ENCODE peak calls at places on chromosomes 13 and 19, in four cellular contexts. P is effector memory CD8-positive, alpha-beta T cell; K is heart left ventricle; Q is WERI-Rb-1. A is an unnamed sample.

GRCh38 chr19:29524201-29524911 is 1.4 kb upstream of the VSTM2B start:
- DNase-seq in P (no peak), K (peak), Q (no peak), A (no peak)

GRCh38 chr13:92143766-92144165 is 745.3 kb downstream of the GPC5 start:
- DNase-seq in P (no peak), K (no peak), Q (peak), A (no peak)

GRCh38 chr19:55086730-55087541 is 11.3 kb downstream of the EPS8L1 start:
- DNase-seq in P (no peak), K (peak), Q (peak), A (peak)

GRCh38 chr19:48108997-48109782 is 1.4 kb downstream of the PLA2G4C start:
- DNase-seq in P (no peak), K (no peak), Q (no peak), A (no peak)

GRCh38 chr19:3285647-3286176 is 61.3 kb downstream of the CELF5 start:
- DNase-seq in P (no peak), K (no peak), Q (no peak), A (no peak)

GRCh38 chr13:51246411-51247298 is 24.5 kb downstream of the FAM124A start:
- DNase-seq in P (no peak), K (peak), Q (no peak), A (peak)

GRCh38 chr13:29969286-29969685 is 118.9 kb upstream of the UBL3 start:
- DNase-seq in P (no peak), K (no peak), Q (no peak), A (no peak)

GRCh38 chr19:29860492-29860891 is 48.7 kb downstream of the CCNE1 start:
- DNase-seq in P (no peak), K (no peak), Q (no peak), A (no peak)

GRCh38 chr13:94318418-94318817 is 161.1 kb downstream of the DCT start:
- DNase-seq in P (no peak), K (no peak), Q (no peak), A (no peak)

GRCh38 chr13:44103721-44104490 is 224.2 kb downstream of the LACC1 start:
- DNase-seq in P (no peak), K (no peak), Q (no peak), A (no peak)

GRCh38 chr13:59409211-59409610 is 754.5 kb downstream of the DIAPH3 start:
- DNase-seq in P (no peak), K (peak), Q (peak), A (peak)

GRCh38 chr13:112263152-112263551 is 113.0 kb upstream of the SPACA7 start:
- DNase-seq in P (no peak), K (no peak), Q (no peak), A (no peak)

GRCh38 chr19:49927526-49928264 is 1.3 kb upstream of the ATF5 start:
- DNase-seq in P (no peak), K (no peak), Q (no peak), A (no peak)

GRCh38 chr19:29400917-29401711 is 124.7 kb upstream of the VSTM2B start:
- DNase-seq in P (no peak), K (no peak), Q (no peak), A (no peak)

GRCh38 chr19:16877581-16877980 is 11.2 kb upstream of the F2RL3 start:
- DNase-seq in P (no peak), K (no peak), Q (no peak), A (no peak)

GRCh38 chr19:4578552-4579248 is 19.2 kb upstream of the SEMA6B start:
- DNase-seq in P (no peak), K (no peak), Q (no peak), A (no peak)

GRCh38 chr13:48201044-48201443 is 32.0 kb upstream of the ITM2B start:
- DNase-seq in P (no peak), K (no peak), Q (no peak), A (no peak)

GRCh38 chr13:76570485-76570884 is 315.7 kb downstream of the KCTD12 start:
- DNase-seq in P (no peak), K (no peak), Q (no peak), A (no peak)

GRCh38 chr13:91817250-91817649 is 418.8 kb downstream of the GPC5 start:
- DNase-seq in P (no peak), K (no peak), Q (peak), A (no peak)

GRCh38 chr13:34776390-34776981 is 165.6 kb upstream of the NBEA start:
- DNase-seq in P (no peak), K (no peak), Q (no peak), A (no peak)

GRCh38 chr13:20099319-20099718 is 61.5 kb downstream of the GJA3 start:
- DNase-seq in P (no peak), K (no peak), Q (no peak), A (no peak)

GRCh38 chr13:106088094-106088493 is 447.4 kb downstream of the EFNB2 start:
- DNase-seq in P (no peak), K (no peak), Q (no peak), A (no peak)

GRCh38 chr19:28372800-28373199 is 840.2 kb downstream of the UQCRFS1 start:
- DNase-seq in P (no peak), K (no peak), Q (no peak), A (no peak)

GRCh38 chr13:37648604-37649003 is 50.0 kb upstream of the POSTN start:
- DNase-seq in P (no peak), K (no peak), Q (no peak), A (no peak)

GRCh38 chr19:28794301-28794700 is 418.6 kb downstream of the UQCRFS1 start:
- DNase-seq in P (no peak), K (no peak), Q (no peak), A (no peak)

GRCh38 chr13:43543331-43543730 is 243.4 kb downstream of the ENOX1 start:
- DNase-seq in P (no peak), K (no peak), Q (no peak), A (no peak)

GRCh38 chr13:75360170-75360569 is 121.8 kb downstream of the TBC1D4 start:
- DNase-seq in P (no peak), K (no peak), Q (no peak), A (no peak)

GRCh38 chr13:114142640-114143490 is 10.4 kb upstream of the RASA3 start:
- DNase-seq in P (peak), K (no peak), Q (no peak), A (peak)

GRCh38 chr19:45884682-45885555 is 1.0 kb downstream of the IRF2BP1 start:
- DNase-seq in P (no peak), K (no peak), Q (peak), A (no peak)

GRCh38 chr13:114128624-114129522 is 3.5 kb downstream of the RASA3 start:
- DNase-seq in P (peak), K (peak), Q (no peak), A (peak)

GRCh38 chr19:10915511-10916091 is 12.8 kb downstream of the YIPF2 start:
- DNase-seq in P (no peak), K (peak), Q (no peak), A (no peak)

GRCh38 chr13:80029170-80029569 is 311.8 kb downstream of the SPRY2 start:
- DNase-seq in P (no peak), K (no peak), Q (no peak), A (peak)

GRCh38 chr19:35533822-35534521 is 716 bp downstream of the GAPDHS start:
- DNase-seq in P (peak), K (no peak), Q (no peak), A (peak)

GRCh38 chr19:39524495-39524894 is 8.2 kb downstream of the EID2B start:
- DNase-seq in P (no peak), K (no peak), Q (peak), A (no peak)

GRCh38 chr19:8589177-8589714 is 12.0 kb upstream of the MYO1F start:
- DNase-seq in P (no peak), K (no peak), Q (no peak), A (no peak)

GRCh38 chr13:50370303-50370950 is 355.2 kb downstream of the KCNRG start:
- DNase-seq in P (no peak), K (no peak), Q (no peak), A (no peak)

GRCh38 chr19:30165228-30165813 is 206.9 kb upstream of the ZNF536 start:
- DNase-seq in P (no peak), K (no peak), Q (no peak), A (no peak)

GRCh38 chr19:29484876-29485275 is 40.9 kb upstream of the VSTM2B start:
- DNase-seq in P (no peak), K (no peak), Q (no peak), A (no peak)

GRCh38 chr19:48741222-48741999 is 1.0 kb upstream of the RASIP1 start:
- DNase-seq in P (no peak), K (peak), Q (peak), A (peak)